ENCODE peak calls at places on chromosomes 1 and 21, in nine cellular contexts. E is substantia nigra; B is stimulated activated CD4-positive, alpha-beta T cell treated with anti-CD3 and anti-CD28 coated beads, TNF-alpha, amount 100 ng/mL, for 48 hours; T is T-helper 1 cell; U is caudate nucleus; P is skeletal muscle cell; C is EH; G is activated gamma-delta T cell treated with Interleukin-2 at 50 U/mL for 16 hours; M is endothelial cell. N is an unnamed sample.
A peak's percentile ranks its signal among the peaks of the same experiment; 100 is the strongest.

GRCh38 chr1:221169447-221169889 is 290.2 kb downstream of the HLX start:
- DNase-seq in E (no peak), B (no peak), T (no peak), U (no peak), P (no peak), C (peak; percentile 73), G (no peak), M (no peak), N (no peak)

GRCh38 chr21:45818904-45819285 is 162.7 kb upstream of the COL6A1 start:
- DNase-seq in E (no peak), B (peak; percentile 83), T (no peak), U (no peak), P (peak; percentile 96), C (peak; percentile 85), G (peak; percentile 45), M (no peak), N (peak; percentile 25)

GRCh38 chr1:31792116-31792515 is 23.7 kb downstream of the SPOCD1 start:
- DNase-seq in E (no peak), B (no peak), T (peak; percentile 6), U (no peak), P (no peak), C (no peak), G (no peak), M (no peak), N (no peak)

GRCh38 chr1:18575620-18576019 is 55.0 kb upstream of the PAX7 start:
- DNase-seq in E (peak; percentile 66), B (no peak), T (peak; percentile 42), U (peak; percentile 8), P (no peak), C (no peak), G (peak; percentile 41), M (peak; percentile 80), N (no peak)

GRCh38 chr1:177857285-177857684 is 112.6 kb downstream of the SEC16B start:
- DNase-seq in E (no peak), B (no peak), T (no peak), U (no peak), P (no peak), C (no peak), G (no peak), M (no peak), N (no peak)

GRCh38 chr1:73778511-73778910 is 419.5 kb downstream of the LRRIQ3 start:
- DNase-seq in E (no peak), B (no peak), T (no peak), U (no peak), P (no peak), C (no peak), G (no peak), M (no peak), N (no peak)

GRCh38 chr1:193402032-193402431 is 215.6 kb upstream of the B3GALT2 start:
- DNase-seq in E (no peak), B (no peak), T (no peak), U (no peak), P (no peak), C (no peak), G (no peak), M (no peak), N (no peak)

GRCh38 chr1:159173303-159173702 is 1.9 kb downstream of the CADM3 start:
- DNase-seq in E (no peak), B (no peak), T (no peak), U (no peak), P (no peak), C (no peak), G (no peak), M (no peak), N (no peak)

GRCh38 chr1:19845166-19845954 is 30.3 kb upstream of the RNF186 start:
- DNase-seq in E (no peak), B (no peak), T (no peak), U (no peak), P (no peak), C (no peak), G (no peak), M (no peak), N (no peak)

GRCh38 chr1:115430717-115431116 is 92.7 kb upstream of the NGF start:
- DNase-seq in E (no peak), B (no peak), T (no peak), U (no peak), P (peak; percentile 81), C (peak; percentile 98), G (no peak), M (no peak), N (no peak)

GRCh38 chr1:48688102-48688760 is 88.5 kb downstream of the BEND5 start:
- DNase-seq in E (no peak), B (no peak), T (no peak), U (no peak), P (no peak), C (no peak), G (no peak), M (no peak), N (no peak)

GRCh38 chr1:214558002-214558770 is 6.8 kb upstream of the PTPN14 start:
- DNase-seq in E (no peak), B (no peak), T (no peak), U (no peak), P (peak; percentile 79), C (peak; percentile 92), G (no peak), M (no peak), N (no peak)

GRCh38 chr1:241610056-241610815 is 29.9 kb downstream of the CHML start:
- DNase-seq in E (no peak), B (no peak), T (no peak), U (no peak), P (no peak), C (peak; percentile 44), G (no peak), M (peak; percentile 22), N (no peak)

GRCh38 chr1:59180715-59181114 is 116.2 kb upstream of the FGGY start:
- DNase-seq in E (no peak), B (no peak), T (no peak), U (no peak), P (no peak), C (no peak), G (no peak), M (no peak), N (no peak)

GRCh38 chr1:171500304-171500703 is 15.0 kb downstream of the PRRC2C start:
- DNase-seq in E (no peak), B (no peak), T (no peak), U (no peak), P (no peak), C (no peak), G (no peak), M (no peak), N (no peak)

GRCh38 chr1:115373305-115373704 is 35.3 kb upstream of the NGF start:
- DNase-seq in E (no peak), B (no peak), T (no peak), U (no peak), P (peak; percentile 66), C (peak; percentile 97), G (no peak), M (no peak), N (no peak)

GRCh38 chr1:15991427-15992186 is 12.4 kb upstream of the SRARP start:
- DNase-seq in E (no peak), B (no peak), T (no peak), U (no peak), P (no peak), C (no peak), G (no peak), M (no peak), N (no peak)

GRCh38 chr1:240405751-240406150 is 206.2 kb downstream of the GREM2 start:
- DNase-seq in E (no peak), B (no peak), T (no peak), U (no peak), P (no peak), C (no peak), G (no peak), M (no peak), N (no peak)

GRCh38 chr1:213443415-213443814 is 392.4 kb downstream of the RPS6KC1 start:
- DNase-seq in E (no peak), B (no peak), T (no peak), U (no peak), P (no peak), C (no peak), G (no peak), M (no peak), N (no peak)

GRCh38 chr21:42146251-42146805 is 72.6 kb upstream of the ABCG1 start:
- DNase-seq in E (no peak), B (no peak), T (no peak), U (no peak), P (no peak), C (no peak), G (no peak), M (no peak), N (no peak)

GRCh38 chr1:180521474-180522203 is 19.3 kb upstream of the ACBD6 start:
- DNase-seq in E (no peak), B (no peak), T (no peak), U (no peak), P (no peak), C (no peak), G (no peak), M (no peak), N (no peak)

GRCh38 chr1:207145401-207146058 is 41.5 kb downstream of the C4BPA start:
- DNase-seq in E (no peak), B (no peak), T (no peak), U (no peak), P (no peak), C (no peak), G (no peak), M (no peak), N (no peak)

GRCh38 chr1:56590520-56591011 is 11.2 kb upstream of the PLPP3 start:
- DNase-seq in E (no peak), B (no peak), T (no peak), U (no peak), P (no peak), C (peak; percentile 69), G (no peak), M (no peak), N (no peak)

GRCh38 chr1:21318714-21319159 is 28.5 kb upstream of the ECE1 start:
- DNase-seq in E (peak; percentile 68), B (no peak), T (no peak), U (no peak), P (peak; percentile 92), C (peak; percentile 53), G (no peak), M (no peak), N (no peak)

GRCh38 chr1:14296795-14297194 is 301.7 kb upstream of the KAZN start:
- DNase-seq in E (no peak), B (no peak), T (no peak), U (no peak), P (peak; percentile 15), C (no peak), G (no peak), M (no peak), N (no peak)

GRCh38 chr1:59150537-59151386 is 146.1 kb upstream of the FGGY start:
- DNase-seq in E (peak; percentile 13), B (no peak), T (no peak), U (no peak), P (peak; percentile 100), C (peak; percentile 100), G (no peak), M (no peak), N (no peak)

GRCh38 chr1:9028921-9029715 is 2.9 kb upstream of the SLC2A7 start:
- DNase-seq in E (no peak), B (no peak), T (no peak), U (no peak), P (no peak), C (peak; percentile 13), G (no peak), M (no peak), N (no peak)

GRCh38 chr1:16925635-16926490 is 4.1 kb downstream of the CROCC start:
- DNase-seq in E (no peak), B (no peak), T (no peak), U (no peak), P (no peak), C (no peak), G (no peak), M (no peak), N (no peak)

GRCh38 chr1:84796201-84796600 is 96.8 kb downstream of the LPAR3 start:
- DNase-seq in E (no peak), B (no peak), T (no peak), U (no peak), P (no peak), C (peak; percentile 5), G (no peak), M (no peak), N (no peak)

GRCh38 chr1:117375327-117375726 is 8.1 kb downstream of the MAN1A2 start:
- DNase-seq in E (no peak), B (no peak), T (no peak), U (no peak), P (no peak), C (no peak), G (no peak), M (no peak), N (no peak)

N was measured in naive thymus-derived CD8-positive, alpha-beta T cell.